ENCODE peak calls at places on chromosomes 4 and X, in eight cellular contexts. B, Q, U, H, R, L, O and D are unnamed samples.

GRCh38 chrX:53471346-53471745 is 37.2 kb upstream of the HSD17B10 start:
- DNase-seq in B (no peak), Q (no peak), U (no peak), H (no peak), R (no peak), L (no peak), O (no peak), D (no peak)

GRCh38 chr4:182324282-182324681 is 81.1 kb downstream of the TENM3 start:
- DNase-seq in B (no peak), Q (no peak), U (no peak), H (no peak), R (no peak), L (no peak), O (no peak), D (no peak)

GRCh38 chrX:154437398-154437752 is 421 bp downstream of the GDI1 start:
- DNase-seq in B (no peak), Q (no peak), U (no peak), H (no peak), R (peak), L (no peak), O (peak), D (no peak)

GRCh38 chrX:68822641-68823410 is 6.0 kb upstream of the EFNB1 start:
- DNase-seq in B (no peak), Q (no peak), U (no peak), H (peak), R (peak), L (peak), O (peak), D (no peak)

GRCh38 chrX:7109838-7110793 is 37.4 kb upstream of the STS start:
- DNase-seq in B (no peak), Q (no peak), U (no peak), H (no peak), R (no peak), L (no peak), O (peak), D (no peak)

GRCh38 chr4:54937501-54937900 is 187.9 kb downstream of the KDR start:
- DNase-seq in B (no peak), Q (no peak), U (no peak), H (no peak), R (no peak), L (no peak), O (peak), D (no peak)

GRCh38 chr4:40843696-40844095 is 93.9 kb downstream of the NSUN7 start:
- DNase-seq in B (no peak), Q (no peak), U (no peak), H (no peak), R (no peak), L (peak), O (peak), D (no peak)

GRCh38 chr4:89067407-89067806 is 10.4 kb upstream of the FAM13A start:
- DNase-seq in B (no peak), Q (no peak), U (no peak), H (no peak), R (no peak), L (no peak), O (no peak), D (no peak)

GRCh38 chr4:7782783-7783182 is 156.9 kb downstream of the AFAP1 start:
- DNase-seq in B (no peak), Q (no peak), U (no peak), H (no peak), R (no peak), L (no peak), O (no peak), D (no peak)

GRCh38 chrX:136126371-136126770 is 21.0 kb upstream of the FHL1 start:
- DNase-seq in B (no peak), Q (no peak), U (no peak), H (no peak), R (no peak), L (no peak), O (no peak), D (no peak)

GRCh38 chr4:27429260-27429970 is 568.8 kb downstream of the STIM2 start:
- DNase-seq in B (no peak), Q (no peak), U (no peak), H (peak), R (no peak), L (no peak), O (peak), D (no peak)

GRCh38 chrX:148337873-148338272 is 162.5 kb upstream of the AFF2 start:
- DNase-seq in B (no peak), Q (no peak), U (no peak), H (no peak), R (no peak), L (no peak), O (no peak), D (no peak)

GRCh38 chrX:118727686-118728339 is 407 bp downstream of the IL13RA1 start:
- DNase-seq in B (no peak), Q (no peak), U (peak), H (peak), R (no peak), L (peak), O (peak), D (no peak)

GRCh38 chr4:985123-985830 is 1.6 kb upstream of the IDUA start:
- DNase-seq in B (no peak), Q (peak), U (peak), H (peak), R (no peak), L (peak), O (peak), D (no peak)

GRCh38 chr4:153497091-153497531 is 31.0 kb downstream of the TMEM131L start:
- DNase-seq in B (no peak), Q (peak), U (no peak), H (no peak), R (no peak), L (no peak), O (no peak), D (no peak)

GRCh38 chr4:159010563-159011260 is 92.2 kb upstream of the RAPGEF2 start:
- DNase-seq in B (peak), Q (no peak), U (peak), H (peak), R (peak), L (no peak), O (peak), D (no peak)

GRCh38 chr4:110294165-110294564 is 95.8 kb upstream of the ELOVL6 start:
- DNase-seq in B (no peak), Q (no peak), U (no peak), H (no peak), R (no peak), L (no peak), O (no peak), D (no peak)